ENCODE peak calls at places on chromosomes 3 and 15, in five cellular contexts. R is HCT116, B is IMR-90, E is spleen, X is adrenal gland. Q is an unnamed sample.

GRCh38 chr3:128416578-128417150 is 50.0 kb downstream of the DNAJB8 start:
- DNase-seq in R (peak; percentile 92), B (peak; percentile 71), E (no peak), X (no peak), Q (peak; percentile 73)

GRCh38 chr15:100109486-100110035 is 232.2 kb downstream of the ADAMTS17 start:
- DNase-seq in R (no peak), B (no peak), E (peak; percentile 52), X (no peak), Q (no peak)

GRCh38 chr15:58686286-58686685 is 63.2 kb downstream of the ADAM10 start:
- DNase-seq in R (no peak), B (no peak), E (no peak), X (no peak), Q (no peak)

GRCh38 chr15:70096215-70096974 is 1.3 kb downstream of the TLE3 start:
- DNase-seq in R (no peak), B (peak; percentile 56), E (peak; percentile 92), X (no peak), Q (peak; percentile 76)

GRCh38 chr3:112531358-112531781 is 30.4 kb downstream of the ATG3 start:
- DNase-seq in R (peak; percentile 6), B (peak; percentile 49), E (no peak), X (no peak), Q (peak; percentile 43)

GRCh38 chr3:140832883-140833282 is 108.8 kb upstream of the SLC25A36 start:
- DNase-seq in R (no peak), B (no peak), E (no peak), X (no peak), Q (no peak)

GRCh38 chr15:75200765-75201608 is 695 bp upstream of the C15orf39 start:
- DNase-seq in R (peak; percentile 44), B (no peak), E (peak; percentile 87), X (no peak), Q (peak; percentile 62)

GRCh38 chr3:133169669-133170068 is 131.5 kb downstream of the TMEM108 start:
- DNase-seq in R (no peak), B (no peak), E (no peak), X (no peak), Q (no peak)

GRCh38 chr3:59654120-59654952 is 604.5 kb upstream of the CFAP20DC start:
- DNase-seq in R (no peak), B (peak; percentile 11), E (no peak), X (no peak), Q (no peak)

GRCh38 chr3:184639351-184639750 is 72.5 kb downstream of the MAGEF1 start:
- DNase-seq in R (no peak), B (no peak), E (no peak), X (no peak), Q (no peak)

GRCh38 chr3:102599819-102600576 is 165.2 kb downstream of the ZPLD1 start:
- DNase-seq in R (no peak), B (no peak), E (no peak), X (no peak), Q (no peak)

GRCh38 chr3:41199866-41200668 is 762 bp downstream of the CTNNB1 start:
- DNase-seq in R (no peak), B (no peak), E (no peak), X (peak; percentile 18), Q (peak; percentile 64)

GRCh38 chr15:32956006-32956405 is 238.2 kb downstream of the GREM1 start:
- DNase-seq in R (peak; percentile 33), B (peak; percentile 95), E (no peak), X (no peak), Q (peak; percentile 20)

GRCh38 chr3:197811343-197811742 is 20.3 kb downstream of the LRCH3 start:
- DNase-seq in R (no peak), B (peak; percentile 94), E (no peak), X (no peak), Q (peak; percentile 8)

GRCh38 chr3:10281951-10282350 is 10.8 kb downstream of the GHRL start:
- DNase-seq in R (no peak), B (peak; percentile 51), E (no peak), X (peak; percentile 1), Q (no peak)

GRCh38 chr3:184525337-184526157 is 36.0 kb upstream of the EPHB3 start:
- DNase-seq in R (no peak), B (no peak), E (peak; percentile 80), X (no peak), Q (no peak)

GRCh38 chr3:45182915-45183881 is 37.0 kb upstream of the CDCP1 start:
- DNase-seq in R (peak; percentile 35), B (peak; percentile 54), E (peak; percentile 10), X (peak; percentile 49), Q (peak; percentile 21)

GRCh38 chr3:189071452-189071851 is 100.3 kb upstream of the TPRG1 start:
- DNase-seq in R (no peak), B (no peak), E (no peak), X (no peak), Q (no peak)

GRCh38 chr3:57557088-57557537 is 1.0 kb downstream of the PDE12 start:
- DNase-seq in R (no peak), B (peak; percentile 56), E (no peak), X (peak; percentile 31), Q (peak; percentile 83)

GRCh38 chr3:183298708-183299153 is 45.7 kb downstream of the B3GNT5 start:
- DNase-seq in R (no peak), B (peak; percentile 94), E (peak; percentile 84), X (peak; percentile 52), Q (peak; percentile 43)

GRCh38 chr15:31537770-31538592 is 211.3 kb downstream of the KLF13 start:
- DNase-seq in R (no peak), B (no peak), E (no peak), X (no peak), Q (no peak)

GRCh38 chr3:78839710-78840109 is 928.1 kb downstream of the ROBO1 start:
- DNase-seq in R (no peak), B (peak; percentile 57), E (no peak), X (no peak), Q (no peak)

GRCh38 chr15:37791693-37792092 is 142.7 kb upstream of the TMCO5A start:
- DNase-seq in R (no peak), B (no peak), E (no peak), X (no peak), Q (no peak)

DNA sequence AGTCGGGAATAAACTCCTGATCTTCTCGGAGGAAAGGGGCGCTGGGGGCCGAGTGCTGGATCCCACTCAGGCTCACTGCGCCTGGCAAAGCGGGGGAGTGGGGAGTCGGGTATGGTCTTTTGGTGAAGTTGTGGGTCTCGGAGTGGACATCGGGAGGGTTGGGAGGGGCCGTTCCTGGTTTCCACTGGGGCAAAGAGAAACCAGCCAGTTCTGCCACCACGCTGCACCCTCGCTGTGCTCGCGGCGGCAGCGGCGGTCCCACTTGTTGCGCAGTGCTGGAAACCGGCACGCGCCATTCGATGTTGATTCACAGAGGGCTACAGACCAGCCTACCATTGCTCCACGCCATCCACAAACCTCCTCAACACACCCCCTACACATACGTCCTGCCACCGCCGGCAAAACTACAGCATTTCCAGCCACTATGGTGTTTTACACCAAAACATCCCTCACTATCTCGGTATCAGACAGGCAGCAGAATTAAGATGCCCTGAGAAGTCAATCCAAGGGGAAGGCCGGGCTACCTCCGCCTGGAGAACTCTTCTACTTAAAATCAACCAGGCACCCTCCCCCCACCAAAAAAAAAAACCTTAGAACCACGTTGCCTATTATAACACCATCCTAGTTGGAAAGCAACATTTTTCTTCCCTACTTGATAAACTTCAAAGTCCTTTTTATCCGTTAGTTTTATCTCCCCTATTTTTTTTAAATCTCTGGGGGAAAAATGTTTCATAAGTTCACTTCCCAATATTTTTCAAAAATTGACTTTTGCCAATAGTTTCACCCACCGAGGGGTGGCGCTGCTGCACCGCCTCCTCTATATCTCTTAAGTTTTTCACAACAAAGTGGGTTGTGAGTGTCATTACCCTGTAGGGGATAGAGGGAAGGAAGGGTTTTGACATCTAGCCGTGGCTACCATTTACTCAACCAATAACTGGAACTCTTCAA is 3.6 kb downstream of the BCL6 start:
- DNase-seq in R (peak; percentile 65), B (peak; percentile 78), E (peak; percentile 91), X (peak; percentile 78), Q (peak; percentile 90)
- TF ChIP-seq POLR2A in R (no peak), B (peak; percentile 26), E (peak; percentile 27), X (peak; percentile 62), Q (peak; percentile 34)

GRCh38 chr3:185825639-185826481 is 1.0 kb upstream of the IGF2BP2 start:
- DNase-seq in R (no peak), B (peak; percentile 44), E (peak; percentile 82), X (peak; percentile 42), Q (peak; percentile 74)
- TF ChIP-seq POLR2A in R (no peak), B (no peak), E (no peak), X (peak; percentile 6), Q (no peak)

DNA sequence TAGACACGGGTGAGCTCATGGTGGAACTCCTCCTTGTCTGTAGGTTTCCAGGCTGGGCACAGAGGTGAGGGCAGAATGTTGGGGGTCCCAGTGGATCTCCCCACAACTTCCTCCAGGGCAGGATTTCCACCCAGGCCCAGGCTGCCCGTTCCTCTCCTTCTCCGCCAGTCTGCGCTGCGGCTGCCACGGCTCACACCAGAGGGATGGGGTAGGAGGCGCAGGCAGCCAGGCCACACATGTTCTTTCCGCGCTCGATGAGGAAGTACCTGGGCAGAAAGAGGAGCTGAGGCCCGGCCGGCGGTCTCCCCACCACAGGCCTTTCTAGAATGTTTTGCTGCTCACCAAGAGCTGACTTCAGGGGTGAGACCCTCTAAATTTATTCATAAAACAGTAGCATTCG is 22.9 kb downstream of the CTSH start:
- DNase-seq in R (no peak), B (no peak), E (no peak), X (no peak), Q (no peak)
- TF ChIP-seq POLR2A in R (no peak), B (no peak), E (no peak), X (no peak), Q (no peak)

GRCh38 chr15:89128320-89129122 is 40.3 kb downstream of the ABHD2 start:
- DNase-seq in R (no peak), B (no peak), E (no peak), X (no peak), Q (no peak)
- TF ChIP-seq POLR2A in R (no peak), B (no peak), E (no peak), X (no peak), Q (no peak)

DNA sequence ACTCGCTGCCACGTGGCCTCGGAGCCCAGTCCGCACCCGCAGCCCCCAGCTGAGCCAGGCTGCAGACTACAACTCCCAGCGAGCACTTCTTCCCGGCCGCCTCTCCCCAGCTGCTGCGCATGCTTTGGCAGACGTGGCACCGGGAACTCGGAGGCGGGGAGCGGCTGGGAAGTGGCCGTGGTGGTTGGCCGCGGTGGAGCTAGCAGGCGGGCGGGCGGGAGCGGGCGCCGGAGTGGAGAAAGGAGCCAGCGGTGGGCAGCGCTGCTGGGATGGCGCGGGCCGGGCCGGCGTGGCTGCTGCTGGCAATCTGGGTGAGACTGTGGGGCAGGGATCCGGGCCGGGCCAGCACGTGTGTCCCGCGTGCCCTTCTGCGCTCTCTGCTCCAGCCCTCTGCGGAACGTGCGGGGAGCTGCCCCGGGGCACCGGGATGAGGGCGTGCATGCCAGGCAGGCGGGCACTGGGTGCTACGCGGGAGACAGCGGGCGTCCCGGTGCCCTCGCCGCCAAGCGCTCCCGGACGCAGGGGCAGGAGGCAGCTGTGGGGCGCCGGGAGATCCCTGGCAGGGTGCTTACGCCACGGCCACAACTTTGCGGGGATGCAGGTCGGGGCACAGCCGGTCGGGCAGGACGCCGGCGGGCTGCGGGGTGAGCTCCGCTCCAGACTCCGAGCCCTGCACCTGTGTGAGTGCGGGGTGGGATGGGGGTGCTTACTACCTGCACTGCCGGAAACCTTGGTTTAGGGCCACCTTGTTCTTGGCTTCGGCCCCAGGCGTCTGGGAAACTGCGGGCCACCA is at the start of gene PDIA5:
- DNase-seq in R (peak; percentile 77), B (peak; percentile 86), E (peak; percentile 93), X (peak; percentile 93), Q (peak; percentile 63)
- TF ChIP-seq POLR2A in R (peak; percentile 70), B (peak; percentile 79), E (no peak), X (peak; percentile 90), Q (peak; percentile 43)